ENCODE peak calls at places on chromosomes 1 and 21, in seven cellular contexts. U is effector memory CD4-positive, alpha-beta T cell; F is A549; N is mesendoderm; S is H9; P is pancreas; C is PC-3. X is an unnamed sample. For H3K4me1, the result is how much of the 10 kb centered on the place peaks cover.

GRCh38 chr1:2971609-2972008 is 49.7 kb upstream of the ACTRT2 start:
- DNase-seq in U (no peak), F (no peak), N (no peak), S (no peak), P (peak), C (no peak), X (no peak)

GRCh38 chr1:233327938-233328660 is 575 bp downstream of the MAP3K21 start:
- DNase-seq in U (peak), F (no peak), N (peak), S (peak), P (peak), C (peak), X (no peak)

GRCh38 chr1:221069178-221069903 is 190.1 kb downstream of the HLX start:
- DNase-seq in U (no peak), F (no peak), N (peak), S (no peak), P (no peak), C (no peak), X (no peak)

GRCh38 chr1:43540653-43541071 is 10.0 kb downstream of the PTPRF start:
- DNase-seq in U (no peak), F (no peak), N (no peak), S (no peak), P (peak), C (no peak), X (no peak)

GRCh38 chr1:201769966-201770365 is 59.0 kb upstream of the IPO9 start:
- DNase-seq in U (no peak), F (no peak), N (no peak), S (no peak), P (no peak), C (no peak), X (no peak)

GRCh38 chr1:18946550-18947381 is 9.7 kb downstream of the IFFO2 start:
- DNase-seq in U (no peak), F (no peak), N (no peak), S (no peak), P (no peak), C (no peak), X (no peak)

GRCh38 chr1:207335695-207336363 is 14.4 kb downstream of the CD55 start:
- DNase-seq in U (no peak), F (no peak), N (peak), S (no peak), P (no peak), C (no peak), X (no peak)

GRCh38 chr1:209207701-209208286 is 375.7 kb upstream of the CAMK1G start:
- DNase-seq in U (no peak), F (peak), N (peak), S (peak), P (peak), C (peak), X (peak)

GRCh38 chr1:186187601-186188000 is 187.5 kb downstream of the TPR start:
- DNase-seq in U (no peak), F (no peak), N (no peak), S (no peak), P (no peak), C (peak), X (no peak)
- H3K4me1 ChIP-seq in U (under half), F (under half), N (under half), S (under half), P (under half), C (half or more), X (under half)

GRCh38 chr1:70443739-70444138 is 32.7 kb downstream of the CTH start:
- DNase-seq in U (no peak), F (no peak), N (no peak), S (no peak), P (no peak), C (no peak), X (no peak)

DNA sequence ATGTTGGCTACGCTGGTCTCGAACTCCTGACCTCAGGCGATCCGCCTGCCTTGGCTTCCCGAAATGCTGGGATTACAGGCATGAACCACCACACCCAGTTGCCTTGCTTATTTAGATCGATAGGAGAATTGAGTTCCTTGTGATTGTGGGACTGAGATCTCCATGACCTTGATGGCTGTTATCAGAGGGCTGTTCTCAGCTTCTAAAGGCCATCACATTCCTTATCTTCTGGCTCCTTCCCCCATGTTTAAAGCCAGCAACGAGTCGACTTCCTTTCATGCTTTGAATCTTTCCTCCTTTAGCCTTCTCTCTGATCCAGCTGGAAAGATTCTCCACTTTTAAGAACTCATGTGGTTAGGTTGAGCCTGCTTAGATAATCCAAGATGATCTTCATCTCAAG is 38.0 kb downstream of the CTH start:
- DNase-seq in U (no peak), F (no peak), N (peak), S (no peak), P (no peak), C (no peak), X (no peak)
- H3K4me1 ChIP-seq in U (under half), F (under half), N (under half), S (under half), P (under half), C (under half), X (under half)

DNA sequence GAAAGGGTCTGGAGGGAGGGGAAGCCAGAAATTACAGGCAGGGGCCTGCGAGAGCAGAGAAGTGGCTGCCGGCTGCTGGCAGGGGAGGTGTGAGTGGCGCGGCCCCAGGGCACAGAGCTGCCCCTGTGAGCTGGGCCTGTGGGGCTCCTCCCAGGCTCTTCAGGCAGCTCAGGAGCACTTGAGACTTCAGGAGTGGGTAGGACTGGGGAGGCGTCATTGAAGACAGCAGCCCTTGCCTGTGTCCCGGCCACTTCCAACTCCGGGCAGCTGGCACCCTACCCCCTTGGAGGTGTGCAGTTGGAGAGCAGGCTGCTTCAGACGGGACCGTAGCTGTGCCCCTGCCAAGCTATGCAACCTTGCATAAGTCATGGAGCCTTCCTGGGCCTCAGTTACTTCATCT is 87.5 kb upstream of the ACTL8 start:
- DNase-seq in U (no peak), F (no peak), N (no peak), S (no peak), P (no peak), C (no peak), X (peak)
- H3K4me1 ChIP-seq in U (under half), F (under half), N (under half), S (under half), P (under half), C (under half), X (under half)

DNA sequence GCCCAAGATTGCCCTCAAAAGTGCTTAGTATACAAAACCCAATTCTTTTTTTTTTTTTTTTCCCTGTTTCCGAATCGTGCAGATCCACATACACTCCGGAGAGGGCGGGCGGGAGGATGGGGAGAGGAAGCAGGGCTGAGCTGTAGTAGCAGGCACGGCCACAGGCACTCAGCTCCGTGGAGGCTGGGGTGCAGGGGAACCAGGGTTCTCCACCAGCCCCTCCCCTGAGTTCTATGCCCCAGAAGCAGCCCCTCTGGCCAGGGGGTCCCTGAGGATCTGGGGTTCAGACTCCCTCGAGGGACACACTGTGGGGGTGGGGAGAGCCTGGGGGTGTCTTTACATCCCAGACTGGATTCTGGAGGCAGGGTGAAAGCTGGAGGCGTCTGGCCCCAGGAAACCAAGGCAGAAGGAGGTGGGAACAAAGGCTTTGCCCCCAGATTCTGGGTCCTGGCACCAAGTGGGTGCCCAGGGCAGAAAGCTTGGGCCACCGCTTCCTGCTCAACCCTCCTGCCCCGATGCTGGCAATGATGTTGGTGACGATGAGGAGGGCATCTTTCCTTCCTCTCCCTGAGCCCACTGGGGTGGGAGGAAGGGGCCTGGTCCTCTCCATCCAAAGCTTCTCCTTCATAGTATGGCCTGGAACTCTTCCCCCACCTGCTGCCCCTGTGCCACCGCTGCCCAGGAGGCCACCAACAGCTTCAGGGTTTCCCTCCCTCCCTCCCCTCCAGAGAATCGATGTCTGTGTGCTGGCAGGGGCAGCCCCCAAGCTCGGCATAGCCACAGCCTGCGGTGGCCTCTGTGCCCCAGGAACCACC is 106.4 kb upstream of the TARDBP start:
- DNase-seq in U (no peak), F (no peak), N (no peak), S (no peak), P (no peak), C (no peak), X (no peak)
- H3K4me1 ChIP-seq in U (under half), F (under half), N (under half), S (under half), P (under half), C (under half), X (under half)

GRCh38 chr1:36155560-36156328 is at the start of gene MAP7D1:
- DNase-seq in U (peak), F (peak), N (peak), S (peak), P (peak), C (peak), X (peak)
- H3K4me1 ChIP-seq in U (half or more), F (half or more), N (under half), S (under half), P (under half), C (under half), X (under half)

GRCh38 chr21:26164311-26164710 is 6.3 kb downstream of the APP start:
- DNase-seq in U (no peak), F (no peak), N (no peak), S (no peak), P (no peak), C (no peak), X (no peak)
- H3K4me1 ChIP-seq in U (under half), F (half or more), N (under half), S (under half), P (under half), C (half or more), X (under half)

GRCh38 chr1:4624801-4625200 is 29.6 kb upstream of the AJAP1 start:
- DNase-seq in U (no peak), F (no peak), N (no peak), S (no peak), P (no peak), C (no peak), X (no peak)

GRCh38 chr1:4622821-4623220 is 31.6 kb upstream of the AJAP1 start:
- DNase-seq in U (no peak), F (no peak), N (no peak), S (no peak), P (no peak), C (no peak), X (no peak)

GRCh38 chr1:4624141-4624715 is 30.2 kb upstream of the AJAP1 start:
- DNase-seq in U (no peak), F (no peak), N (no peak), S (no peak), P (no peak), C (no peak), X (no peak)

GRCh38 chr1:4617506-4617905 is 36.9 kb upstream of the AJAP1 start:
- DNase-seq in U (no peak), F (no peak), N (no peak), S (no peak), P (no peak), C (no peak), X (no peak)

DNA sequence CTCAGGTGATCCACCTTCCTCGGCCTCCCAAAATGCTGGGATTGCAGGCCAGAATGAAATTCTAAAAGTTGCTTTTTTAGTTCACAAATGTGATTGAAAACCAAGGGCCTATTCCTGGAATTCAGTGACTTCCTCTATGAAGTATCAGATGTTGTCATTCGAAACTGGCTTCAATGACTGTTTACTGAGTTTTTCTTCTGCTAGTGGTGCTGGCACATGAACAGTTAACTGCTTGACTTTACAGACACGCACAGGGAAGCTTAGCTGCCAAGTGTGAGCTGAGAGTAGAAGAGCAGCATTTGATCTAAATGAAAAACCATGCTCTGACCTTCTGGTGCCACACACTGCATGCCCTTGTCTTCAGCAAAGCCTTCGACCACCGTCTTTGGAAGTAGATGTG is 32.8 kb upstream of the AJAP1 start:
- DNase-seq in U (no peak), F (no peak), N (no peak), S (no peak), P (no peak), C (no peak), X (no peak)
- H3K4me1 ChIP-seq in U (under half), F (under half), N (under half), S (under half), P (under half), C (under half), X (under half)

GRCh38 chr1:93619507-93620168 is 62.0 kb downstream of the BCAR3 start:
- DNase-seq in U (no peak), F (no peak), N (no peak), S (no peak), P (no peak), C (no peak), X (no peak)
- H3K4me1 ChIP-seq in U (under half), F (half or more), N (half or more), S (under half), P (under half), C (half or more), X (under half)